ENCODE peak calls at places on chromosomes 1 and 21, in five cellular contexts. K, R, N, P and Q are unnamed samples.

GRCh38 chr1:156338180-156338973 is at the start of the genes CCT3 and TSACC:
- DNase-seq in K (peak), R (peak), N (peak), P (peak), Q (peak)

GRCh38 chr1:85623061-85623471 is 42.5 kb downstream of the CCN1 start:
- DNase-seq in K (no peak), R (no peak), N (no peak), P (no peak), Q (no peak)

GRCh38 chr1:99525313-99525712 is 120.6 kb upstream of the PALMD start:
- DNase-seq in K (no peak), R (no peak), N (no peak), P (no peak), Q (no peak)

GRCh38 chr1:181077576-181078242 is 10.8 kb upstream of the IER5 start:
- DNase-seq in K (no peak), R (no peak), N (no peak), P (no peak), Q (no peak)

GRCh38 chr1:180680558-180681144 is 48.8 kb downstream of the XPR1 start:
- DNase-seq in K (no peak), R (no peak), N (no peak), P (no peak), Q (no peak)

GRCh38 chr1:163273766-163274441 is 47.9 kb upstream of the NUF2 start:
- DNase-seq in K (no peak), R (no peak), N (no peak), P (no peak), Q (no peak)

GRCh38 chr1:218123968-218124367 is 161.1 kb upstream of the RRP15 start:
- DNase-seq in K (no peak), R (peak), N (no peak), P (no peak), Q (no peak)

GRCh38 chr1:1020415-1021009 is 592 bp downstream of the AGRN start:
- DNase-seq in K (no peak), R (no peak), N (no peak), P (no peak), Q (no peak)

GRCh38 chr21:36753556-36753955 is 54.6 kb downstream of the SIM2 start:
- DNase-seq in K (no peak), R (no peak), N (no peak), P (no peak), Q (no peak)